ENCODE peak calls at places on chromosomes 11 and 22, in four cellular contexts. G, O, A and Z are unnamed samples.

GRCh38 chr11:13090228-13090708 is 81.2 kb downstream of the RASSF10 start:
- DNase-seq in G (no peak), O (peak; percentile 94), A (no peak), Z (no peak)

GRCh38 chr11:95764267-95764898 is 25.2 kb downstream of the FAM76B start:
- DNase-seq in G (peak; percentile 6), O (peak; percentile 63), A (peak; percentile 47), Z (no peak)

GRCh38 chr11:2444301-2445106 is at the start of the genes KCNQ1 and TRPM5:
- DNase-seq in G (no peak), O (peak; percentile 48), A (no peak), Z (no peak)

GRCh38 chr22:39997939-39998726 is 3.4 kb downstream of the FAM83F start:
- DNase-seq in G (no peak), O (no peak), A (no peak), Z (no peak)

GRCh38 chr11:61888043-61888442 is 3.3 kb downstream of the FADS3 start:
- DNase-seq in G (no peak), O (no peak), A (no peak), Z (no peak)

GRCh38 chr11:114060402-114061052 is 1.0 kb downstream of the ZBTB16 start:
- DNase-seq in G (no peak), O (no peak), A (no peak), Z (no peak)

GRCh38 chr11:2860636-2861035 is 24.9 kb downstream of the CDKN1C start:
- DNase-seq in G (no peak), O (no peak), A (peak; percentile 57), Z (no peak)

GRCh38 chr22:17575151-17575550 is 11.9 kb downstream of the SLC25A18 start:
- DNase-seq in G (no peak), O (no peak), A (no peak), Z (no peak)

GRCh38 chr11:68990995-68991780 is 10.4 kb upstream of the MRGPRD start:
- DNase-seq in G (no peak), O (no peak), A (no peak), Z (no peak)

GRCh38 chr22:27980424-27981148 is 61.5 kb upstream of the PITPNB start:
- DNase-seq in G (no peak), O (peak; percentile 16), A (no peak), Z (no peak)

GRCh38 chr11:8786933-8787332 is 104.3 kb downstream of the RPL27A start:
- DNase-seq in G (no peak), O (no peak), A (no peak), Z (no peak)

GRCh38 chr22:22248878-22249277 is 4.3 kb downstream of the VPREB1 start:
- DNase-seq in G (no peak), O (no peak), A (no peak), Z (no peak)
- TF ChIP-seq TAF1 in G (no peak), O (no peak), A (no peak), Z (no peak)

GRCh38 chr22:46803936-46804335 is 41.5 kb downstream of the TBC1D22A start:
- DNase-seq in G (no peak), O (no peak), A (no peak), Z (no peak)

GRCh38 chr22:46801331-46801811 is 38.9 kb downstream of the TBC1D22A start:
- DNase-seq in G (no peak), O (no peak), A (peak; percentile 83), Z (no peak)

GRCh38 chr22:46803031-46803880 is 40.8 kb downstream of the TBC1D22A start:
- DNase-seq in G (peak; percentile 82), O (peak; percentile 73), A (peak; percentile 47), Z (peak; percentile 83)

GRCh38 chr22:46801826-46802607 is 39.6 kb downstream of the TBC1D22A start:
- DNase-seq in G (no peak), O (no peak), A (no peak), Z (no peak)

GRCh38 chr22:46802608-46803027 is 40.2 kb downstream of the TBC1D22A start:
- DNase-seq in G (no peak), O (no peak), A (no peak), Z (no peak)
- TF ChIP-seq POLR2AphosphoS5 in G (no peak), O (no peak), A (no peak), Z (no peak)

DNA sequence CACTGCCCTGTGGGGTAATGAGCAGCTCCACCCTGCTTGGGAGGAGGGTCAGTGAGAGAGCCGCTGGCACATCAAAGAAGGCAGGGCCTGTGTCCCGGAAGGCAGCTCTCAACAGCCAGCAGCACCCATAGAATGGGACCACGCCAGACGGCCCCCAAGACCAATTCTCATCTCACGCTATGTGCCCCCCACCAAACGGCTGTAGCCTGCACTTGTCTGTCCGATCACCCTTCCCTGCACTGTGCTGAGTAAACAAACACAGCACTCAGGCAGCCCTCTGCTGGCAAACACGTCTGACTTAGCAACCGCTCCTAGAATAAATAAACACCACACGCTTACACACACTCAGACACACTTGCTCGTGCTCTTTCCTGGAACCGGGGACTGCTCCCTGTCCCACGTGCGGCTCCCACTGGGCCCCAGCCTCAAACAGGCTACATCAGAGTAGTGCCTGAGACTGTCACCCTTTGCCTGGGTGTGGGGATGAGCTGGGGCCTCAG is 53.2 kb upstream of the CDON start:
- DNase-seq in G (no peak), O (peak; percentile 23), A (peak; percentile 93), Z (no peak)
- TF ChIP-seq POLR2A in G (no peak), O (no peak), A (peak; percentile 31), Z (no peak)

GRCh38 chr22:42807185-42807584 is 49.9 kb downstream of the ARFGAP3 start:
- DNase-seq in G (no peak), O (no peak), A (no peak), Z (no peak)

GRCh38 chr22:42803454-42803853 is 53.6 kb downstream of the ARFGAP3 start:
- DNase-seq in G (no peak), O (no peak), A (no peak), Z (no peak)

GRCh38 chr22:42808516-42808915 is 48.6 kb downstream of the ARFGAP3 start:
- DNase-seq in G (no peak), O (no peak), A (no peak), Z (no peak)

GRCh38 chr22:42805016-42805997 is 51.8 kb downstream of the ARFGAP3 start:
- DNase-seq in G (no peak), O (no peak), A (peak; percentile 93), Z (no peak)

GRCh38 chr22:42805998-42806481 is 51.0 kb downstream of the ARFGAP3 start:
- DNase-seq in G (no peak), O (no peak), A (no peak), Z (no peak)
- TF ChIP-seq TAF1 in G (no peak), O (no peak), A (no peak), Z (no peak)

DNA sequence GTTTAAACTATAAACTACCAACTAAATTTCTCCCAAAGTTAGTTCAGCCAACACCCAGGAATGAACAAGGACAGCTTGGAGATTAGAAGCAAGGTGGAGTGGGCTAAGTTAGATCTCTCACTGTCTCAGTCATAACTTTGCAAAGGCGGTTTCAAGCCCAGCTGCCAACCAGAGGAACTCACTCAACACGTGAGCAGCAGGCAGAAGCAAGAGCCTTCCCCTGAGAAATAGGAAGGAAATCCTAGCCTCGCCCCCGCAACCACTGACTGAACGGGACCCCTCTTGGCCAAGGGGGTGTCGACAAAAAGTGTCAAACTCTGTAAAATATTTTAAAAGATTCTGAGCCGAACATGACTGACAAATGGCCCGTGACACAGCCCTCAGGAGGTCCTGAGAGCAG is 4.4 kb upstream of the KRTAP5-9 start:
- DNase-seq in G (no peak), O (no peak), A (no peak), Z (no peak)
- TF ChIP-seq POLR2AphosphoS5 in G (no peak), O (no peak), A (no peak), Z (no peak)

GRCh38 chr11:64304316-64305072 is 830 bp upstream of the ESRRA start:
- DNase-seq in G (peak; percentile 85), O (peak; percentile 95), A (peak; percentile 80), Z (peak; percentile 90)
- TF ChIP-seq POLR2A in G (no peak), O (peak; percentile 77), A (peak; percentile 62), Z (peak; percentile 65)

GRCh38 chr11:71221201-71221600 is 31.2 kb downstream of the SHANK2 start:
- DNase-seq in G (no peak), O (no peak), A (no peak), Z (no peak)
- TF ChIP-seq TAF1 in G (no peak), O (no peak), A (no peak), Z (no peak)

GRCh38 chr11:45180158-45180887 is 33.9 kb downstream of the PRDM11 start:
- DNase-seq in G (no peak), O (no peak), A (no peak), Z (no peak)
- TF ChIP-seq POLR2AphosphoS5 in G (no peak), O (no peak), A (no peak), Z (no peak)